ENCODE peak calls at places on chromosome 2, in five cellular contexts. One of them, this sample, is unnamed.
A peak's percentile ranks its signal among the peaks of the same experiment; 100 is the strongest.

GRCh38 chr2:128329607-128330006 is 10.9 kb upstream of the HS6ST1 start:
- DNase-seq in endothelial cell: no peak
- DNase-seq in vagina: peak; percentile 22
- DNase-seq in fibroblast of lung: no peak
- DNase-seq in DND-41: no peak
- DNase-seq in this sample: peak; percentile 28

GRCh38 chr2:130385709-130386108 is 29.9 kb downstream of the PTPN18 start:
- DNase-seq in DND-41: no peak
- DNase-seq in vagina: no peak
- DNase-seq in endothelial cell: no peak
- DNase-seq in fibroblast of lung: no peak
- DNase-seq in this sample: no peak

GRCh38 chr2:129754831-129755230 is 224.6 kb upstream of the RAB6C start:
- DNase-seq in DND-41: no peak
- DNase-seq in vagina: no peak
- DNase-seq in fibroblast of lung: no peak
- DNase-seq in endothelial cell: no peak
- DNase-seq in this sample: no peak

GRCh38 chr2:203886579-203887230 is 19.1 kb downstream of the CTLA4 start:
- DNase-seq in vagina: no peak
- DNase-seq in DND-41: no peak
- DNase-seq in endothelial cell: no peak
- DNase-seq in fibroblast of lung: no peak
- DNase-seq in this sample: peak; percentile 71

GRCh38 chr2:23602113-23602512 is 217.1 kb downstream of the KLHL29 start:
- DNase-seq in fibroblast of lung: peak; percentile 68
- DNase-seq in endothelial cell: no peak
- DNase-seq in vagina: peak; percentile 93
- DNase-seq in DND-41: no peak
- DNase-seq in this sample: no peak

GRCh38 chr2:237980751-237981150 is 13.9 kb downstream of the UBE2F start:
- DNase-seq in fibroblast of lung: no peak
- DNase-seq in vagina: no peak
- DNase-seq in DND-41: no peak
- DNase-seq in endothelial cell: no peak
- DNase-seq in this sample: peak; percentile 81

GRCh38 chr2:38016177-38016576 is 59.8 kb downstream of the CYP1B1 start:
- DNase-seq in vagina: no peak
- DNase-seq in endothelial cell: no peak
- DNase-seq in fibroblast of lung: no peak
- DNase-seq in DND-41: no peak
- DNase-seq in this sample: no peak

GRCh38 chr2:1817256-1818127 is 73.2 kb upstream of the PXDN start:
- DNase-seq in endothelial cell: peak; percentile 73
- DNase-seq in vagina: peak; percentile 93
- DNase-seq in fibroblast of lung: peak; percentile 98
- DNase-seq in DND-41: peak; percentile 49
- DNase-seq in this sample: peak; percentile 59

GRCh38 chr2:164725542-164725941 is 104.3 kb upstream of the GRB14 start:
- DNase-seq in DND-41: no peak
- DNase-seq in fibroblast of lung: no peak
- DNase-seq in vagina: no peak
- DNase-seq in endothelial cell: no peak
- DNase-seq in this sample: no peak

GRCh38 chr2:885230-886071 is 65.2 kb upstream of the SNTG2 start:
- DNase-seq in fibroblast of lung: no peak
- DNase-seq in endothelial cell: no peak
- DNase-seq in vagina: peak; percentile 76
- DNase-seq in DND-41: no peak
- DNase-seq in this sample: no peak

GRCh38 chr2:191927991-191928390 is 81.1 kb upstream of the CAVIN2 start:
- DNase-seq in endothelial cell: no peak
- DNase-seq in fibroblast of lung: peak; percentile 70
- DNase-seq in DND-41: no peak
- DNase-seq in vagina: no peak
- DNase-seq in this sample: no peak

GRCh38 chr2:45510701-45511420 is 100.2 kb downstream of the SRBD1 start:
- DNase-seq in fibroblast of lung: no peak
- DNase-seq in DND-41: no peak
- DNase-seq in endothelial cell: no peak
- DNase-seq in vagina: no peak
- DNase-seq in this sample: no peak

GRCh38 chr2:18630541-18630940 is 41.2 kb upstream of the NT5C1B start:
- DNase-seq in endothelial cell: no peak
- DNase-seq in fibroblast of lung: no peak
- DNase-seq in DND-41: no peak
- DNase-seq in vagina: no peak
- DNase-seq in this sample: no peak

GRCh38 chr2:23703583-23704385 is 223.1 kb downstream of the ATAD2B start:
- DNase-seq in fibroblast of lung: no peak
- DNase-seq in DND-41: peak; percentile 4
- DNase-seq in endothelial cell: no peak
- DNase-seq in vagina: peak; percentile 82
- DNase-seq in this sample: no peak

GRCh38 chr2:181570833-181571661 is 85.9 kb downstream of the CERKL start:
- DNase-seq in endothelial cell: no peak
- DNase-seq in fibroblast of lung: peak; percentile 36
- DNase-seq in DND-41: no peak
- DNase-seq in vagina: no peak
- DNase-seq in this sample: no peak

DNA sequence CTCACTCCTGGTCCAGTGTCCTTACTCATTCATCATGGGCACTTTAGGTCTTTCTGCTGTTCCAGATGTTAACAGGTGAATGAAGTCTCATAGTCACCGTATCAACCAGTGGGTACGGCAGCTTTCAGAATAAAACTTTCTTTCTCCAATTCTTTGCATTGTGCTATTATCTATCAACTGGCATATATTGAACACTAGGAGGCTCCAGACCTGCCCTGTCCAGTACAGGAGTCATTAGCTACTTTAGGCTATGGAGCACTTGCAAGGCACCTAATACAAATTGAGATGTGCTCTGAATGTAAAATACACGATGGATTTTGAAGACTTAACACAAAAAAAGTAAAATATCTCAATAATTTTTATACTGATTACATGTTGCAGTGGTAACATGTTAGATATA is 43.2 kb upstream of the NEB start:
- DNase-seq in vagina: no peak
- DNase-seq in fibroblast of lung: no peak
- DNase-seq in DND-41: no peak
- DNase-seq in endothelial cell: no peak
- DNase-seq in this sample: no peak
- TF ChIP-seq CTCF in vagina: no peak
- TF ChIP-seq CTCF in fibroblast of lung: no peak
- TF ChIP-seq CTCF in DND-41: no peak
- TF ChIP-seq CTCF in endothelial cell: no peak
- TF ChIP-seq CTCF in this sample: no peak

DNA sequence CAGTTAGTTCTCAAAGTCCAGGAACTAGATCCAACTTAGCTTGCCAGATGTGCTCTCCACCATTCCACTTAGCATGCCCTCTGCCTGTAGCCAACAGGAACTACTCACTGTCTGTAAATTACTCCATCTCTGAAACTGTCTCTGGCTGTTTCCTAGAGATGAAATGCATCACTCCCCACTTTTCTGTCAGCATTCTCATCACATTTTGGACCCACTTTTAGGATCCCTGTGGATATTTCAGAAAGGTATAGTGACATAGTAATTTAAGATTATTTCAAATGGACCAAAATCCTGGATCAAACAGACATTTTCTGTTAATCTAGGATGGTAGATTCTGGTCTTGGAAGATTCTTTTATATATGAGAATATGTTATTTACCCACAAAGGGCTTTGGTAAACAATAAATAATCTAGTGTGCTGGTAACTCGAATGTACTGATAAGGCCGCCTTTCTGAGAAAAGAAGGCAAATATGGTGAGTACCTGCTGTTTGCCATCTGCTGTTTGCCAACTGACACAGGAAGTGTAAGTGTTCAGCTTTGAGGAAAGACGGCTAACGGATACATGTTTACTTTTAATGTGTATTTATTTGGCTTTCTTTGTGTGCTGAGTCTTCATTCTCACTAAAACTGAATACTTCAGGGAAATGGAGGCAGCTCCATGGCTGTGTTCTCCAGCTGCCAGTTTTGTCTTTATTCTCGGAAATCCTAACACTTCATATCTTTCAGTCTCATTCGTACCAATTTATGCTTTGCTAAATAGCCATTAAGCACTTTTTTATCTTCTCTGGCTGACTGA is 79.5 kb downstream of the EVA1A start:
- DNase-seq in fibroblast of lung: peak; percentile 39
- DNase-seq in endothelial cell: no peak
- DNase-seq in vagina: no peak
- DNase-seq in DND-41: peak; percentile 68
- DNase-seq in this sample: no peak
- TF ChIP-seq CTCF in fibroblast of lung: peak; percentile 55
- TF ChIP-seq CTCF in endothelial cell: no peak
- TF ChIP-seq CTCF in vagina: no peak
- TF ChIP-seq CTCF in DND-41: peak; percentile 89
- TF ChIP-seq CTCF in this sample: no peak

GRCh38 chr2:121098556-121098955 is 186.4 kb downstream of the TFCP2L1 start:
- DNase-seq in DND-41: no peak
- DNase-seq in vagina: no peak
- DNase-seq in fibroblast of lung: no peak
- DNase-seq in endothelial cell: no peak
- DNase-seq in this sample: no peak

GRCh38 chr2:121102949-121103348 is 182.1 kb downstream of the TFCP2L1 start:
- DNase-seq in fibroblast of lung: no peak
- DNase-seq in DND-41: no peak
- DNase-seq in vagina: no peak
- DNase-seq in endothelial cell: no peak
- DNase-seq in this sample: no peak

GRCh38 chr2:121101093-121101715 is 183.8 kb downstream of the TFCP2L1 start:
- DNase-seq in endothelial cell: no peak
- DNase-seq in DND-41: no peak
- DNase-seq in vagina: no peak
- DNase-seq in fibroblast of lung: no peak
- DNase-seq in this sample: no peak

GRCh38 chr2:121096611-121097010 is 188.4 kb downstream of the TFCP2L1 start:
- DNase-seq in endothelial cell: no peak
- DNase-seq in vagina: no peak
- DNase-seq in fibroblast of lung: no peak
- DNase-seq in DND-41: no peak
- DNase-seq in this sample: no peak

DNA sequence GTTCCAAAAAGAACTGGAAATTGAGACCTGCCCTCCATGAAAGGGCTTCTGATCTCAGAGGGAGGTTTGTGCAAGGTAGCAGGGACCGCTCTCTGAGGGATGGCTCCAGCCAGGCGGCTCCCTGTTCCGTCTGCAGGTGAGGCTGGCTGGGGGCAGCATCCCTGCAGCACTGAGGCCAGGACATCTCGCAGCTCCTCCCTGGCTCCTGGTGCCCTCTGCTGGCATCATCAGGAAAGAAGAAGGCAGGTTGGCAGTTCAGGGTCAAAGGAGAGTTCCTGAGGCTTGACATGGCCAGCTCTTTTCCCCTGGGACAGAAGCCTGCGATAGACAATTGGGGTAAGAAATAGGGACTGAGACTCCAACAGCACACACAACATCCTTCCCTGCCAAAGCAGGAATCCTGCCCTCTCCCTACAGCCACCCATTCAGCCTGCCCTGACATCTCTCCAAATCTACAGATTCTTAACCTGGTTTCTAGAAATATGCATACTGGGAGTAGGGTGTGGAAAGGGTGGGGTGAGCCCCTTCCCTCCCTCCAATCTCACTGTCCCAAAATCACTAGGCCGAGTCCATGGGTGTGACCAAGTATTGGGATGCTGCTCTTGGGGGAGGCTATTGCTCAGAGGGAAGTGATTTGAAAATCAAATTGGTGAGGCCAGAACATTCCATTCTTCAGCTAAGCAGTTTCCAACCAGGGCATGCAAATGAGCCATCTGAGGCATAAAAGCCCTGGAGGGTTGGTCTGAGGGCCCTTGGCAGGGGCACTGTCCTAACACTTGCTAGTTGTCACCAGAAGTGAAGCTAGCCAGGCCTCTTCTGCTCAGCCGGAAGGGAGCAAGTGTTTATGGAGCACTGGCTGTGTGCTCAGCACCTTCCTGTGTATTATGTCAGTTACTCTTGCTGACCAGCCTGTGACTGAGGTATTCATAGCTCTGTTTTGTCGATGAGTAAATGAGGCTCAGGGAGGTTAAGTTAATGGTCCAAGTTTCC is 185.4 kb downstream of the TFCP2L1 start:
- DNase-seq in endothelial cell: peak; percentile 41
- DNase-seq in fibroblast of lung: no peak
- DNase-seq in DND-41: no peak
- DNase-seq in vagina: no peak
- DNase-seq in this sample: no peak
- TF ChIP-seq CTCF in endothelial cell: no peak
- TF ChIP-seq CTCF in fibroblast of lung: peak; percentile 36
- TF ChIP-seq CTCF in DND-41: peak; percentile 57
- TF ChIP-seq CTCF in vagina: no peak
- TF ChIP-seq CTCF in this sample: no peak

GRCh38 chr2:71776227-71776626 is 322.9 kb downstream of the DYSF start:
- DNase-seq in endothelial cell: no peak
- DNase-seq in vagina: peak; percentile 74
- DNase-seq in fibroblast of lung: no peak
- DNase-seq in DND-41: no peak
- DNase-seq in this sample: no peak

GRCh38 chr2:71780162-71780561 is 326.8 kb downstream of the DYSF start:
- DNase-seq in endothelial cell: no peak
- DNase-seq in vagina: peak; percentile 77
- DNase-seq in fibroblast of lung: no peak
- DNase-seq in DND-41: no peak
- DNase-seq in this sample: no peak

GRCh38 chr2:71779306-71779855 is 326.0 kb downstream of the DYSF start:
- DNase-seq in fibroblast of lung: peak; percentile 86
- DNase-seq in endothelial cell: no peak
- DNase-seq in DND-41: no peak
- DNase-seq in vagina: peak; percentile 75
- DNase-seq in this sample: no peak

GRCh38 chr2:71777946-71778345 is 324.6 kb downstream of the DYSF start:
- DNase-seq in vagina: no peak
- DNase-seq in fibroblast of lung: no peak
- DNase-seq in DND-41: no peak
- DNase-seq in endothelial cell: no peak
- DNase-seq in this sample: no peak

DNA sequence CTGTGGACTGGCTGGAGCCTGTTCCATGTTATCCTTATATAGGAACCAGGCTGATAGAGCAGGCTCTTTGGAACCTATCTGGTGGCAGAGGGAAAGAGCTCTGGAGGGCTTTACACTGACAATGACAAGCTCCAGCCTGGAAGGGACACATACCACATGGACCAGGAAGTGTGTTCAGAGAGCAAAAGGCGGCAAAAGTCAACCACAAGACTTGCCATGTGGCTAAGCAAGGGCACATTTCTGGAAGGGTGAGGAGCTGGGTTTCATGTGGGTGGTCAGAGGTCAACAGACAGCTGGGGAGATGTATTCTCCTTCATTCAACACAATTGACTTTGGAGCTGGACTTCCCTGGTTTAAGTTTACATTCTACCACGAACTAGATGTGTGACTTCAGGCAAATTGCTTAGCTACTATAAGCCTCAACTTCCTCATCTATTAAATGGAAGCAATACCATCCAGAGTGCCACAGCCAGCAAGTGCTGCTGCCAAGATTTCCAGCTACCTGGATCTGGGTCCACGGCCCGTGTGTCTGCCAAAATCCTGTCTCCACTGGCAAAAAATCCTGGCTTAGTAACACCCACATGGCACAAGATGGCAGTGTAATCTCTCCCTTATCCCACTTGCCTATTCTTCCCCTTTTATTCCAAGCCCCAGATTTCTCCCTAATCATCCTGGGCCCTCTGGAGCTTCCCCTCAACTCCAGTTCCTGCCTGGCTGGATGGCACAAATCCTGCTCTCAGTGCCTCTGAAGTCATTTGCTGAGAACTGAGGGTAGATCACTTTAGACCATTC is 325.3 kb downstream of the DYSF start:
- DNase-seq in fibroblast of lung: peak; percentile 25
- DNase-seq in DND-41: no peak
- DNase-seq in endothelial cell: no peak
- DNase-seq in vagina: no peak
- DNase-seq in this sample: no peak
- TF ChIP-seq CTCF in fibroblast of lung: peak; percentile 23
- TF ChIP-seq CTCF in DND-41: no peak
- TF ChIP-seq CTCF in endothelial cell: no peak
- TF ChIP-seq CTCF in vagina: no peak
- TF ChIP-seq CTCF in this sample: no peak